ENCODE peak calls at places on chromosome 2, in nine cellular contexts. D, H, P, X, F, T, O, A and B are unnamed samples.

GRCh38 chr2:218168635-218169462 is 2.1 kb upstream of the CXCR1 start:
- DNase-seq in X (peak), P (peak), F (peak), A (peak), D (no peak), O (no peak), H (no peak), T (peak), B (no peak)

GRCh38 chr2:233040174-233040530 is 7.7 kb downstream of the NEU2 start:
- DNase-seq in P (no peak), X (no peak), O (no peak), H (no peak), A (no peak), F (no peak), D (no peak), T (no peak), B (no peak)

GRCh38 chr2:70685771-70686171 is 82.2 kb downstream of the ADD2 start:
- DNase-seq in F (no peak), T (no peak), D (no peak), H (peak), X (no peak), P (no peak), A (no peak), O (no peak), B (no peak)

GRCh38 chr2:21118302-21118920 is 5.4 kb upstream of the TDRD15 start:
- DNase-seq in P (peak), T (peak), O (no peak), D (no peak), A (peak), F (peak), X (no peak), H (no peak), B (peak)

GRCh38 chr2:99028558-99028957 is 92.5 kb upstream of the CRACDL start:
- DNase-seq in T (no peak), P (no peak), X (no peak), H (no peak), O (no peak), A (no peak), D (no peak), F (no peak), B (no peak)

GRCh38 chr2:7613831-7614230 is 696.6 kb downstream of the RNF144A start:
- DNase-seq in P (no peak), D (no peak), X (no peak), T (no peak), O (no peak), H (no peak), A (no peak), F (no peak), B (no peak)

GRCh38 chr2:9811679-9812511 is 31.4 kb upstream of the TAF1B start:
- DNase-seq in P (no peak), H (no peak), O (no peak), A (no peak), X (no peak), F (no peak), D (no peak), T (no peak), B (no peak)

GRCh38 chr2:11842324-11842723 is 95.9 kb downstream of the LPIN1 start:
- DNase-seq in D (no peak), F (no peak), X (no peak), O (no peak), P (no peak), H (no peak), A (no peak), T (no peak), B (no peak)

GRCh38 chr2:121977326-121977725 is 221.9 kb downstream of the TSN start:
- DNase-seq in A (no peak), O (no peak), T (no peak), H (no peak), D (no peak), F (no peak), X (no peak), P (no peak), B (no peak)

GRCh38 chr2:237735762-237736161 is 62.8 kb upstream of the RBM44 start:
- DNase-seq in F (no peak), A (no peak), H (no peak), T (no peak), P (no peak), O (no peak), X (no peak), D (no peak), B (no peak)

GRCh38 chr2:88857951-88858406 is 166.5 kb downstream of the RPIA start:
- DNase-seq in X (peak), A (no peak), P (peak), F (peak), H (no peak), D (peak), T (no peak), O (peak), B (no peak)

GRCh38 chr2:173764094-173764493 is 201.1 kb downstream of the SP3 start:
- DNase-seq in X (no peak), P (no peak), D (no peak), O (no peak), T (no peak), A (no peak), H (no peak), F (no peak), B (no peak)

GRCh38 chr2:186595219-186595618 is 5.4 kb downstream of the ITGAV start:
- DNase-seq in A (peak), O (no peak), F (no peak), H (no peak), X (no peak), D (peak), P (no peak), T (no peak), B (peak)

GRCh38 chr2:220811952-220812570 is 760.0 kb downstream of the EPHA4 start:
- DNase-seq in F (peak), O (peak), D (peak), X (no peak), T (no peak), H (no peak), A (peak), P (no peak), B (no peak)

GRCh38 chr2:20137884-20138283 is 86.5 kb upstream of the LAPTM4A start:
- DNase-seq in F (no peak), T (no peak), D (no peak), X (no peak), P (no peak), O (no peak), A (no peak), H (no peak), B (no peak)

GRCh38 chr2:182824759-182825143 is 41.7 kb downstream of the FRZB start:
- DNase-seq in T (no peak), O (no peak), F (no peak), X (no peak), D (peak), P (no peak), H (no peak), A (no peak), B (no peak)

GRCh38 chr2:56806924-56807323 is 623.1 kb downstream of the CCDC85A start:
- DNase-seq in T (no peak), H (no peak), X (no peak), O (peak), F (no peak), P (no peak), A (peak), D (no peak), B (no peak)

GRCh38 chr2:120239488-120240287 is 13.0 kb upstream of the RALB start:
- DNase-seq in D (peak), X (peak), A (peak), F (peak), P (no peak), T (no peak), O (peak), H (no peak), B (no peak)

GRCh38 chr2:181916726-181917377 is 25.3 kb downstream of the ITPRID2 start:
- DNase-seq in T (no peak), X (no peak), D (peak), O (no peak), F (peak), H (no peak), P (no peak), A (peak), B (no peak)

GRCh38 chr2:112915300-112916144 is 4.6 kb downstream of the IL37 start:
- DNase-seq in H (no peak), P (no peak), A (peak), F (no peak), O (no peak), T (no peak), D (no peak), X (no peak), B (no peak)

GRCh38 chr2:214076527-214076926 is 334.3 kb upstream of the VWC2L start:
- DNase-seq in F (no peak), D (no peak), X (no peak), H (no peak), O (peak), A (peak), P (no peak), T (no peak), B (no peak)

GRCh38 chr2:189258604-189259003 is 79.0 kb upstream of the COL5A2 start:
- DNase-seq in X (no peak), P (no peak), D (no peak), F (no peak), T (no peak), H (no peak), A (no peak), O (no peak), B (no peak)

GRCh38 chr2:85245891-85246290 is 81.9 kb downstream of the TGOLN2 start:
- DNase-seq in X (no peak), A (no peak), T (no peak), P (no peak), F (no peak), H (no peak), O (no peak), D (no peak), B (no peak)

GRCh38 chr2:138042311-138042710 is 78.0 kb downstream of the HNMT start:
- DNase-seq in H (no peak), P (no peak), O (no peak), X (no peak), A (no peak), F (no peak), D (no peak), T (no peak), B (no peak)

GRCh38 chr2:129812071-129812470 is 167.4 kb upstream of the RAB6C start:
- DNase-seq in F (no peak), X (peak), H (peak), D (no peak), A (no peak), O (no peak), T (no peak), P (peak), B (no peak)

GRCh38 chr2:158457826-158458616 is 1.3 kb downstream of the PKP4 start:
- DNase-seq in X (peak), A (peak), F (peak), P (peak), T (peak), O (peak), D (peak), H (no peak), B (no peak)

GRCh38 chr2:20064841-20065240 is 13.4 kb upstream of the LAPTM4A start:
- DNase-seq in X (peak), F (no peak), D (no peak), O (no peak), P (no peak), H (no peak), A (no peak), T (no peak), B (no peak)

GRCh38 chr2:173059941-173060575 is 15.6 kb upstream of the MAP3K20 start:
- DNase-seq in D (no peak), O (peak), P (no peak), A (no peak), H (no peak), X (no peak), F (no peak), T (no peak), B (no peak)

GRCh38 chr2:224024270-224024669 is 14.8 kb downstream of the SERPINE2 start:
- DNase-seq in F (no peak), X (no peak), O (no peak), T (no peak), D (no peak), P (no peak), A (no peak), H (no peak), B (no peak)

GRCh38 chr2:239343946-239344856 is 56.6 kb downstream of the HDAC4 start:
- DNase-seq in F (no peak), D (peak), A (no peak), P (peak), O (no peak), H (no peak), T (no peak), X (no peak), B (no peak)

GRCh38 chr2:113227290-113227689 is 51.4 kb downstream of the PAX8 start:
- DNase-seq in A (no peak), H (no peak), P (no peak), X (no peak), D (no peak), F (peak), O (no peak), T (no peak), B (no peak)

GRCh38 chr2:199999166-199999565 is 43.8 kb downstream of the MAIP1 start:
- DNase-seq in H (no peak), O (no peak), F (no peak), A (no peak), P (no peak), X (no peak), T (no peak), D (no peak), B (no peak)

GRCh38 chr2:234686088-234686890 is 189.4 kb upstream of the ARL4C start:
- DNase-seq in P (no peak), H (no peak), T (no peak), X (no peak), D (peak), F (no peak), O (peak), A (peak), B (no peak)

GRCh38 chr2:168210898-168211570 is 36.4 kb downstream of the STK39 start:
- DNase-seq in A (peak), X (no peak), P (no peak), T (no peak), F (peak), D (peak), O (peak), H (peak), B (peak)

GRCh38 chr2:151766421-151767153 is 32.3 kb upstream of the NEB start:
- DNase-seq in H (no peak), T (no peak), F (no peak), X (no peak), A (no peak), O (no peak), P (no peak), D (no peak), B (no peak)

GRCh38 chr2:27489498-27490397 is at the start of gene IFT172:
- DNase-seq in P (peak), A (peak), H (peak), T (peak), O (peak), D (peak), X (peak), F (peak), B (peak)

GRCh38 chr2:27492557-27492956 is 2.4 kb downstream of the FNDC4 start:
- DNase-seq in X (no peak), A (no peak), O (no peak), T (no peak), F (no peak), D (no peak), H (no peak), P (no peak), B (no peak)

GRCh38 chr2:27493948-27494283 is 1.1 kb downstream of the FNDC4 start:
- DNase-seq in X (no peak), D (no peak), T (no peak), F (no peak), H (no peak), A (no peak), P (no peak), O (no peak), B (no peak)

GRCh38 chr2:27485496-27485895 is 4.0 kb downstream of the IFT172 start:
- DNase-seq in T (no peak), D (no peak), O (no peak), H (no peak), F (no peak), P (no peak), A (no peak), X (no peak), B (no peak)

DNA sequence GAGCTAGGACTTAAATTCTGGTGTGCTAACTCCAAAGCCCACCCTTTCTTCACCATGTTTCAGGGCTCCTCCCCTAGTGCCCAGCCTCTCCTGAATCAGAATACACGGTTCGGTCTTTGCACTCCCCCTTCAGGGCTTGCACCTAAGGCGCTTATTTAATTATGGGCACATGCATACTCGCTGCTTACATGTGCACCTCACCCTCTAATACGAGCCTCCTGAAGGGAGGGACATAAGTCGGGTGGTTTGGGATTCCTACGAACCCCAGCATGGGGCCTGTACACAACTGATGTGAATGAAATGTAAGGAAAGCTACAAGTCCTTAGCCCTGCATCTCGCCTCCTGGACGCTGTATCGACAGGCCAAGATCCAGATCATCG is 435 bp downstream of the IFT172 start:
- DNase-seq in T (peak), X (no peak), P (peak), A (no peak), F (no peak), D (peak), O (no peak), H (no peak), B (no peak)
- TF ChIP-seq CTCF in T (peak), X (no peak), P (no peak), A (no peak), F (peak), D (peak), O (no peak), H (no peak), B (no peak)

DNA sequence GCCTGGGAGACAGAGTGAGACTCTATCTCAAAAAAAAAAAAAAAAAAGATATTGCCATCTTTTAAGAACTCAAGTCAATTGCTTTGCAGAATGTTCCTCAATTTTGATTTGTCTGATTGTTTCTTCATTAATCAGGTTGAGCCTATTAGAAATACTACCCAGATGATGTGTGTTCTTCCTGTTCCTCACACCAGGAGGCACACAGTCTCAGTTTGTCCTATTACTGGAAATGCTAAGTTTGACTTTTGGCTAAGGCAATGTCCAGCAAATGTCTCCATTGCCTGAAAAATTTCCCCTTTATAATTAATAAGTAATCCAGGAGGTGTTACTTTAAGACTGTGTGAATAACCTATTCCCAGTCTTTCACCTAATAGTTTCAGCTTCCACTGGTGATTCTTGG is 28.4 kb downstream of the BOLA3 start:
- DNase-seq in X (no peak), T (peak), H (no peak), A (peak), P (no peak), F (no peak), D (no peak), O (no peak), B (no peak)
- H3K4me3 ChIP-seq in X (no peak), T (no peak), H (no peak), A (peak), P (no peak), F (no peak), D (no peak), O (peak), B (peak)

GRCh38 chr2:231110551-231110950 is 14.3 kb downstream of the HTR2B start:
- DNase-seq in H (no peak), A (peak), T (no peak), O (no peak), F (peak), P (no peak), D (peak), X (no peak), B (no peak)
- TF ChIP-seq CTCF in H (no peak), A (peak), T (no peak), O (no peak), F (peak), P (no peak), D (peak), X (peak), B (no peak)

GRCh38 chr2:226337941-226338605 is 461.5 kb downstream of the IRS1 start:
- DNase-seq in P (no peak), O (no peak), X (no peak), D (peak), T (no peak), A (no peak), H (no peak), F (no peak), B (no peak)
- H3K4me3 ChIP-seq in P (no peak), O (no peak), X (no peak), D (no peak), T (no peak), A (no peak), H (no peak), F (no peak), B (no peak)

DNA sequence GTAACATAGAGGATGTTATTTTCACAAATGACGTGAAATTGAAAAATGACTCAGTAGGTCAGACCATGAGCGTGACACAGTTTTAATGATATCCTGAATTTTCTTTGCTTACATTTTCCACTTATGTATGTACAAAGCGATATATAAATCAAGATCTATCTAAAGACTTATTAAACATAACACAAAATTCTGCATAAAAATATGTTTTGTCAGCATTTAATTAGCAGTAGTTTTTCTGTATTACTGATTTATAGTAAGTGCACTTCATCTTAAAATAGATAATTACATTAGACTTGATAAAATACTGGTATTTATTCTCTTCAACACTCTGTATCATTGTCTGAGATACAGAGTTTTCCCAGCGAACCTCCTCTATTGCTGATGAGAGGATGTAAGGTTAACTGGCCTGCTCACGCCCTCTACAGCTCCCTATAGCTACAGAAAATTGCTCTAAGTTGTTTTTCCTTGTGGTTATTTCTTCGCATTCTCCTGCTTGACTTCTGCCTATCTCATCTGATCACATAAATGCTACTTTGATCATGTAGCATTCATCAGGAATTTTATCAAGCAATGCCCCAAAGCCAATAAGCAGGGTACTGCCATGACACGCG is 548.8 kb upstream of the REG3G start:
- DNase-seq in T (no peak), F (no peak), D (no peak), A (no peak), O (no peak), X (no peak), H (no peak), P (no peak), B (no peak)
- TF ChIP-seq CTCF in T (no peak), F (no peak), D (no peak), A (no peak), O (no peak), X (no peak), H (no peak), P (no peak), B (no peak)

GRCh38 chr2:144524190-144524957 is 4.5 kb upstream of the ZEB2 start:
- DNase-seq in P (no peak), X (peak), H (no peak), O (no peak), T (no peak), A (no peak), F (peak), D (no peak), B (no peak)

GRCh38 chr2:144529841-144530240 is 9.9 kb upstream of the ZEB2 start:
- DNase-seq in P (no peak), F (no peak), X (no peak), T (no peak), A (peak), D (no peak), H (no peak), O (no peak), B (no peak)

GRCh38 chr2:144523606-144524131 is 3.8 kb upstream of the ZEB2 start:
- DNase-seq in F (peak), X (no peak), T (no peak), A (no peak), D (no peak), O (no peak), H (no peak), P (no peak), B (no peak)

GRCh38 chr2:144528108-144528507 is 8.2 kb upstream of the ZEB2 start:
- DNase-seq in T (no peak), P (no peak), A (no peak), D (no peak), F (no peak), O (no peak), X (no peak), H (no peak), B (no peak)

GRCh38 chr2:144526826-144527225 is 6.9 kb upstream of the ZEB2 start:
- DNase-seq in X (no peak), H (no peak), T (no peak), P (no peak), O (no peak), F (no peak), D (no peak), A (no peak), B (no peak)
- H3K4me3 ChIP-seq in X (no peak), H (no peak), T (no peak), P (no peak), O (no peak), F (no peak), D (no peak), A (no peak), B (no peak)